ENCODE peak calls at places on chromosome 3, in six cellular contexts. One of them, this sample, is unnamed.

GRCh38 chr3:10927551-10927950 is 65.0 kb upstream of the SLC6A1 start:
- DNase-seq in fibroblast of mammary gland: no peak
- DNase-seq in A549: no peak
- DNase-seq in MCF 10A: peak
- DNase-seq in ACHN: no peak
- DNase-seq in stimulated activated naive CD4-positive, alpha-beta T cell: no peak
- DNase-seq in this sample: no peak

GRCh38 chr3:183298708-183299153 is 45.7 kb downstream of the B3GNT5 start:
- DNase-seq in fibroblast of mammary gland: peak
- DNase-seq in A549: no peak
- DNase-seq in MCF 10A: peak
- DNase-seq in ACHN: peak
- DNase-seq in stimulated activated naive CD4-positive, alpha-beta T cell: no peak
- DNase-seq in this sample: no peak

GRCh38 chr3:14461748-14462324 is 59.4 kb downstream of the SLC6A6 start:
- DNase-seq in fibroblast of mammary gland: peak
- DNase-seq in A549: peak
- DNase-seq in MCF 10A: peak
- DNase-seq in ACHN: peak
- DNase-seq in stimulated activated naive CD4-positive, alpha-beta T cell: peak
- DNase-seq in this sample: peak

GRCh38 chr3:16176391-16177030 is 2.0 kb downstream of the GALNT15 start:
- DNase-seq in fibroblast of mammary gland: peak
- DNase-seq in A549: no peak
- DNase-seq in MCF 10A: no peak
- DNase-seq in ACHN: no peak
- DNase-seq in stimulated activated naive CD4-positive, alpha-beta T cell: no peak
- DNase-seq in this sample: no peak

GRCh38 chr3:171770689-171771620 is 39.3 kb downstream of the PLD1 start:
- DNase-seq in fibroblast of mammary gland: peak
- DNase-seq in A549: peak
- DNase-seq in MCF 10A: peak
- DNase-seq in ACHN: peak
- DNase-seq in stimulated activated naive CD4-positive, alpha-beta T cell: no peak
- DNase-seq in this sample: no peak

GRCh38 chr3:36461588-36461987 is 81.3 kb downstream of the STAC start:
- DNase-seq in fibroblast of mammary gland: peak
- DNase-seq in A549: no peak
- DNase-seq in MCF 10A: no peak
- DNase-seq in ACHN: no peak
- DNase-seq in stimulated activated naive CD4-positive, alpha-beta T cell: no peak
- DNase-seq in this sample: no peak

GRCh38 chr3:126552688-126553283 is 5.9 kb downstream of the C3orf22 start:
- DNase-seq in fibroblast of mammary gland: no peak
- DNase-seq in A549: no peak
- DNase-seq in MCF 10A: no peak
- DNase-seq in ACHN: no peak
- DNase-seq in stimulated activated naive CD4-positive, alpha-beta T cell: no peak
- DNase-seq in this sample: no peak

GRCh38 chr3:192957441-192957951 is 39.8 kb upstream of the MB21D2 start:
- DNase-seq in fibroblast of mammary gland: peak
- DNase-seq in A549: no peak
- DNase-seq in MCF 10A: peak
- DNase-seq in ACHN: peak
- DNase-seq in stimulated activated naive CD4-positive, alpha-beta T cell: no peak
- DNase-seq in this sample: no peak

GRCh38 chr3:71325715-71326114 is 257.8 kb downstream of the FOXP1 start:
- DNase-seq in fibroblast of mammary gland: no peak
- DNase-seq in A549: no peak
- DNase-seq in MCF 10A: no peak
- DNase-seq in ACHN: no peak
- DNase-seq in stimulated activated naive CD4-positive, alpha-beta T cell: no peak
- DNase-seq in this sample: no peak

GRCh38 chr3:172461530-172462138 is 13.4 kb upstream of the GHSR start:
- DNase-seq in fibroblast of mammary gland: peak
- DNase-seq in A549: peak
- DNase-seq in MCF 10A: peak
- DNase-seq in ACHN: peak
- DNase-seq in stimulated activated naive CD4-positive, alpha-beta T cell: no peak
- DNase-seq in this sample: no peak

GRCh38 chr3:52124126-52124525 is 30.1 kb downstream of the POC1A start:
- DNase-seq in fibroblast of mammary gland: no peak
- DNase-seq in A549: no peak
- DNase-seq in MCF 10A: no peak
- DNase-seq in ACHN: no peak
- DNase-seq in stimulated activated naive CD4-positive, alpha-beta T cell: no peak
- DNase-seq in this sample: no peak

GRCh38 chr3:34183581-34184313 is 385.3 kb downstream of the PDCD6IP start:
- DNase-seq in fibroblast of mammary gland: no peak
- DNase-seq in A549: no peak
- DNase-seq in MCF 10A: no peak
- DNase-seq in ACHN: no peak
- DNase-seq in stimulated activated naive CD4-positive, alpha-beta T cell: no peak
- DNase-seq in this sample: no peak

This sample was measured in T-cell.